ENCODE peak calls at places on chromosomes 2 and 18, in five cellular contexts. One of them, this sample, is unnamed.

GRCh38 chr2:216787851-216788250 is 72.0 kb downstream of the TNP1 start:
- DNase-seq in NCI-H2029 treated with DMSO at 0.1 percent for 48 hours: no peak
- DNase-seq in bronchial epithelial cell: no peak
- DNase-seq in epithelial cell of proximal tubule: no peak
- DNase-seq in mucosa of descending colon: no peak
- DNase-seq in this sample: no peak

GRCh38 chr2:84459028-84459943 is at the start of gene SUCLG1:
- DNase-seq in NCI-H2029 treated with DMSO at 0.1 percent for 48 hours: peak
- DNase-seq in bronchial epithelial cell: peak
- DNase-seq in epithelial cell of proximal tubule: no peak
- DNase-seq in mucosa of descending colon: peak
- DNase-seq in this sample: peak

GRCh38 chr18:10265560-10266235 is 188.7 kb upstream of the APCDD1 start:
- DNase-seq in NCI-H2029 treated with DMSO at 0.1 percent for 48 hours: no peak
- DNase-seq in bronchial epithelial cell: no peak
- DNase-seq in epithelial cell of proximal tubule: no peak
- DNase-seq in mucosa of descending colon: no peak
- DNase-seq in this sample: peak

GRCh38 chr2:216636570-216637450 is 3.6 kb downstream of the IGFBP2 start:
- DNase-seq in NCI-H2029 treated with DMSO at 0.1 percent for 48 hours: no peak
- DNase-seq in bronchial epithelial cell: peak
- DNase-seq in epithelial cell of proximal tubule: no peak
- DNase-seq in mucosa of descending colon: peak
- DNase-seq in this sample: peak

GRCh38 chr18:34649072-34649471 is 61.0 kb upstream of the DTNA start:
- DNase-seq in NCI-H2029 treated with DMSO at 0.1 percent for 48 hours: no peak
- DNase-seq in bronchial epithelial cell: no peak
- DNase-seq in epithelial cell of proximal tubule: no peak
- DNase-seq in mucosa of descending colon: no peak
- DNase-seq in this sample: no peak

GRCh38 chr2:113407446-113408099 is 29.9 kb upstream of the ZNG1B start:
- DNase-seq in NCI-H2029 treated with DMSO at 0.1 percent for 48 hours: no peak
- DNase-seq in bronchial epithelial cell: peak
- DNase-seq in epithelial cell of proximal tubule: no peak
- DNase-seq in mucosa of descending colon: no peak
- DNase-seq in this sample: no peak

GRCh38 chr2:3149441-3150217 is 228.0 kb downstream of the EIPR1 start:
- DNase-seq in NCI-H2029 treated with DMSO at 0.1 percent for 48 hours: no peak
- DNase-seq in bronchial epithelial cell: no peak
- DNase-seq in epithelial cell of proximal tubule: no peak
- DNase-seq in mucosa of descending colon: no peak
- DNase-seq in this sample: no peak

GRCh38 chr2:108403494-108403893 is 25.7 kb downstream of the SULT1C4 start:
- DNase-seq in NCI-H2029 treated with DMSO at 0.1 percent for 48 hours: no peak
- DNase-seq in bronchial epithelial cell: no peak
- DNase-seq in epithelial cell of proximal tubule: peak
- DNase-seq in mucosa of descending colon: no peak
- DNase-seq in this sample: no peak

GRCh38 chr2:175880-176800 is 87.7 kb downstream of the SH3YL1 start:
- DNase-seq in NCI-H2029 treated with DMSO at 0.1 percent for 48 hours: peak
- DNase-seq in bronchial epithelial cell: no peak
- DNase-seq in epithelial cell of proximal tubule: no peak
- DNase-seq in mucosa of descending colon: no peak
- DNase-seq in this sample: no peak

GRCh38 chr2:230900336-230900995 is 24.6 kb downstream of the GPR55 start:
- DNase-seq in NCI-H2029 treated with DMSO at 0.1 percent for 48 hours: no peak
- DNase-seq in bronchial epithelial cell: no peak
- DNase-seq in epithelial cell of proximal tubule: no peak
- DNase-seq in mucosa of descending colon: no peak
- DNase-seq in this sample: no peak

This sample was measured in Calu3.